ENCODE peak calls at places on chromosomes 16 and 17, in seven cellular contexts. U is mesenchymal stem cell; V is A673; W is CD8-positive, alpha-beta memory T cell; X is transverse colon; A is endodermal cell; F is spleen. Q is an unnamed sample.

GRCh38 chr16:81582655-81583441 is 138.2 kb downstream of the CMIP start:
- DNase-seq in U (no peak), V (no peak), W (no peak), X (no peak), A (peak; percentile 69), F (no peak), Q (no peak)

GRCh38 chr17:33888455-33888854 is 366.6 kb upstream of the CCL2 start:
- DNase-seq in U (no peak), V (no peak), W (no peak), X (no peak), A (peak; percentile 39), F (no peak), Q (no peak)

GRCh38 chr16:58494981-58495860 is 4.7 kb upstream of the NDRG4 start:
- DNase-seq in U (peak; percentile 99), V (peak; percentile 92), W (peak; percentile 42), X (peak; percentile 43), A (peak; percentile 94), F (peak; percentile 67), Q (peak; percentile 50)

GRCh38 chr17:55959756-55960155 is 193.5 kb upstream of the ANKFN1 start:
- DNase-seq in U (no peak), V (no peak), W (no peak), X (no peak), A (no peak), F (no peak), Q (no peak)

GRCh38 chr17:50904522-50905459 is 38.6 kb upstream of the TOB1 start:
- DNase-seq in U (no peak), V (no peak), W (no peak), X (peak; percentile 48), A (peak; percentile 79), F (no peak), Q (no peak)

GRCh38 chr16:53609536-53609935 is 94.1 kb downstream of the RPGRIP1L start:
- DNase-seq in U (no peak), V (no peak), W (no peak), X (no peak), A (no peak), F (no peak), Q (no peak)

GRCh38 chr16:66918803-66919568 is at the start of gene CDH16:
- DNase-seq in U (no peak), V (no peak), W (no peak), X (no peak), A (no peak), F (no peak), Q (peak; percentile 33)

GRCh38 chr17:62705781-62706597 is 78.5 kb downstream of the MRC2 start:
- DNase-seq in U (peak; percentile 17), V (no peak), W (no peak), X (no peak), A (peak; percentile 91), F (peak; percentile 75), Q (no peak)

GRCh38 chr16:69526831-69527655 is 38.7 kb upstream of the NFAT5 start:
- DNase-seq in U (no peak), V (no peak), W (no peak), X (no peak), A (no peak), F (no peak), Q (no peak)

GRCh38 chr17:39538875-39539274 is 68.8 kb downstream of the NEUROD2 start:
- DNase-seq in U (no peak), V (no peak), W (no peak), X (no peak), A (no peak), F (no peak), Q (no peak)

GRCh38 chr16:81500833-81501521 is 56.4 kb downstream of the CMIP start:
- DNase-seq in U (peak; percentile 95), V (peak; percentile 26), W (no peak), X (no peak), A (no peak), F (peak; percentile 82), Q (no peak)

GRCh38 chr17:77609553-77610517 is 348.7 kb upstream of the TNRC6C start:
- DNase-seq in U (no peak), V (no peak), W (peak; percentile 80), X (peak; percentile 20), A (no peak), F (peak; percentile 82), Q (peak; percentile 69)

GRCh38 chr17:42361781-42362186 is 26.5 kb downstream of the STAT3 start:
- DNase-seq in U (no peak), V (no peak), W (no peak), X (peak; percentile 31), A (peak; percentile 59), F (no peak), Q (peak; percentile 18)

GRCh38 chr16:75695708-75696107 is 5.6 kb downstream of the DUXB start:
- DNase-seq in U (no peak), V (peak; percentile 39), W (no peak), X (no peak), A (peak; percentile 52), F (no peak), Q (no peak)

GRCh38 chr17:47317119-47317518 is 6.6 kb upstream of the EFCAB13 start:
- DNase-seq in U (no peak), V (peak; percentile 24), W (no peak), X (no peak), A (peak; percentile 40), F (no peak), Q (no peak)

GRCh38 chr17:37671813-37672544 is 28.7 kb upstream of the DDX52 start:
- DNase-seq in U (peak; percentile 92), V (no peak), W (no peak), X (no peak), A (peak; percentile 47), F (no peak), Q (no peak)

GRCh38 chr16:88616320-88616719 is 22.1 kb upstream of the IL17C start:
- DNase-seq in U (no peak), V (no peak), W (no peak), X (peak; percentile 87), A (no peak), F (no peak), Q (no peak)

GRCh38 chr17:57507828-57508227 is 237.3 kb downstream of the CCDC182 start:
- DNase-seq in U (no peak), V (no peak), W (no peak), X (no peak), A (no peak), F (no peak), Q (no peak)

GRCh38 chr17:77512062-77512946 is 371.5 kb downstream of the SEC14L1 start:
- DNase-seq in U (no peak), V (no peak), W (no peak), X (no peak), A (peak; percentile 14), F (no peak), Q (no peak)

GRCh38 chr17:40327244-40327666 is 18.3 kb downstream of the RARA start:
- DNase-seq in U (no peak), V (no peak), W (no peak), X (no peak), A (no peak), F (peak; percentile 69), Q (peak; percentile 56)

GRCh38 chr17:72205357-72205756 is 84.5 kb downstream of the SOX9 start:
- DNase-seq in U (no peak), V (peak; percentile 15), W (no peak), X (no peak), A (peak; percentile 76), F (no peak), Q (no peak)
- H3K4me3 ChIP-seq in U (no peak overlapping the region), V (no peak overlapping the region), W (no peak overlapping the region), X (no peak overlapping the region), A (no peak overlapping the region), F (no peak overlapping the region), Q (no peak overlapping the region)

GRCh38 chr17:83064021-83064731 is 15.2 kb upstream of the METRNL start:
- DNase-seq in U (no peak), V (no peak), W (no peak), X (peak; percentile 6), A (peak; percentile 36), F (peak; percentile 69), Q (no peak)
- H3K27ac ChIP-seq in U (no peak overlapping the region), V (no peak overlapping the region), W (no peak overlapping the region), X (no peak overlapping the region), A (no peak overlapping the region), F (no peak overlapping the region), Q (no peak overlapping the region)

GRCh38 chr17:79993390-79994221 is 42.1 kb downstream of the TBC1D16 start:
- DNase-seq in U (peak; percentile 97), V (peak; percentile 45), W (peak; percentile 33), X (peak; percentile 80), A (peak; percentile 88), F (peak; percentile 87), Q (no peak)

GRCh38 chr17:79994602-79995001 is 41.1 kb downstream of the TBC1D16 start:
- DNase-seq in U (no peak), V (no peak), W (no peak), X (no peak), A (peak; percentile 73), F (no peak), Q (no peak)

GRCh38 chr17:79996291-79996690 is 39.4 kb downstream of the TBC1D16 start:
- DNase-seq in U (no peak), V (no peak), W (no peak), X (no peak), A (no peak), F (no peak), Q (peak; percentile 8)

GRCh38 chr17:79997004-79997673 is 38.5 kb downstream of the TBC1D16 start:
- DNase-seq in U (peak; percentile 26), V (peak; percentile 88), W (peak; percentile 90), X (no peak), A (no peak), F (peak; percentile 92), Q (peak; percentile 93)

GRCh38 chr17:79995691-79996090 is 40.0 kb downstream of the TBC1D16 start:
- DNase-seq in U (no peak), V (no peak), W (no peak), X (no peak), A (no peak), F (no peak), Q (no peak)
- H3K4me1 ChIP-seq in U (peaks cover 34% of the 10 kb centered on the region), V (peaks cover 47% of the 10 kb centered on the region), W (peaks cover 53% of the 10 kb centered on the region), X (peaks cover 27% of the 10 kb centered on the region), A (peaks cover 10% of the 10 kb centered on the region), F (peaks cover 31% of the 10 kb centered on the region), Q (peaks cover 60% of the 10 kb centered on the region)

GRCh38 chr17:65185060-65185459 is 47.9 kb downstream of the RGS9 start:
- DNase-seq in U (no peak), V (no peak), W (no peak), X (no peak), A (no peak), F (no peak), Q (no peak)

GRCh38 chr17:65181237-65182061 is 44.3 kb downstream of the RGS9 start:
- DNase-seq in U (no peak), V (no peak), W (no peak), X (no peak), A (no peak), F (no peak), Q (peak; percentile 22)

GRCh38 chr17:65183736-65184135 is 46.6 kb downstream of the RGS9 start:
- DNase-seq in U (peak; percentile 40), V (peak; percentile 53), W (no peak), X (no peak), A (peak; percentile 94), F (no peak), Q (no peak)

GRCh38 chr17:65184235-65184959 is 47.2 kb downstream of the RGS9 start:
- DNase-seq in U (no peak), V (no peak), W (no peak), X (no peak), A (peak; percentile 52), F (no peak), Q (no peak)

GRCh38 chr17:65182233-65182632 is 45.1 kb downstream of the RGS9 start:
- DNase-seq in U (no peak), V (no peak), W (no peak), X (no peak), A (peak; percentile 49), F (no peak), Q (no peak)
- H3K4me3 ChIP-seq in U (no peak overlapping the region), V (no peak overlapping the region), W (no peak overlapping the region), X (no peak overlapping the region), A (no peak overlapping the region), F (no peak overlapping the region), Q (no peak overlapping the region)